ENCODE peak calls at places on chromosomes 16 and 17, in ten cellular contexts. X is right lobe of liver, Z is heart left ventricle, D is heart right ventricle, P is mucosa of descending colon, L is A549, G is Peyer's patch, O is uterus, V is GM23338, H is keratinocyte. R is an unnamed sample.

GRCh38 chr16:10408824-10409381 is 23.0 kb downstream of the ATF7IP2 start:
- DNase-seq in X (no peak), Z (no peak), D (no peak), P (no peak), L (peak; percentile 49), G (no peak), O (no peak), V (peak; percentile 38), H (no peak), R (no peak)

GRCh38 chr17:80892900-80893603 is 98.6 kb upstream of the CHMP6 start:
- DNase-seq in X (no peak), Z (peak; percentile 40), D (no peak), P (no peak), L (peak; percentile 41), G (no peak), O (no peak), V (no peak), H (peak; percentile 97), R (no peak)

GRCh38 chr16:86865866-86866675 is 287.7 kb downstream of the FOXL1 start:
- DNase-seq in X (no peak), Z (peak; percentile 92), D (peak; percentile 84), P (no peak), L (no peak), G (peak; percentile 13), O (no peak), V (no peak), H (no peak), R (peak; percentile 22)

GRCh38 chr17:50464121-50464520 is 4.6 kb downstream of the CHAD start:
- DNase-seq in X (no peak), Z (no peak), D (no peak), P (peak; percentile 19), L (no peak), G (no peak), O (no peak), V (no peak), H (no peak), R (no peak)

GRCh38 chr17:14225153-14226004 is 11.3 kb downstream of the CDRT15 start:
- DNase-seq in X (no peak), Z (no peak), D (no peak), P (no peak), L (no peak), G (no peak), O (no peak), V (no peak), H (no peak), R (no peak)

GRCh38 chr16:86990451-86990850 is 326.7 kb downstream of the C16orf95 start:
- DNase-seq in X (no peak), Z (no peak), D (no peak), P (no peak), L (no peak), G (no peak), O (no peak), V (no peak), H (no peak), R (no peak)

GRCh38 chr16:22373662-22374310 is 633 bp downstream of the CDR2 start:
- DNase-seq in X (peak; percentile 74), Z (peak; percentile 48), D (peak; percentile 47), P (peak; percentile 75), L (no peak), G (peak; percentile 78), O (peak; percentile 52), V (peak; percentile 61), H (no peak), R (peak; percentile 77)

GRCh38 chr17:11366451-11366850 is 125.4 kb downstream of the SHISA6 start:
- DNase-seq in X (no peak), Z (no peak), D (no peak), P (no peak), L (no peak), G (no peak), O (no peak), V (no peak), H (no peak), R (no peak)

DNA sequence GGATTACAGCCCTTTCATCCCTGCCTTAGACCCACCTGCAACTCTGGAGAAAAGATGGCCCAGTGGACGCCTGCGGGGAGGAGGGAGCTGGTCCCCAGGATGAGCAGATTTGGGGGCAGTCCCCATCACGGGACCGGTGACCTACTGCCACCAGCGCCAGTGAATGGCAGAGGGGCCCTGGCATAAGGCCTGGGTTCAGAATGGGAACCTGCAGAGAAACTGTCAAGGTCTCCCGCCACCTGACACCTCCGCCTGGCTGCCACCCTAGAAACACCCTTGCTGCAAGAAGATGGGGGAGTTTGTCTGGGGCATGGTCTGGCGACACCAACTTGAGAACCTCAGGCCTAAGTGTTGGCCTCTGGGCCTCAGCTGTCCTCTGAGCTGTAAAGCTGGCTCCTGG is 335.7 kb downstream of the SEC14L1 start:
- DNase-seq in X (no peak), Z (no peak), D (no peak), P (no peak), L (no peak), G (no peak), O (no peak), V (no peak), H (no peak), R (no peak)
- H3K4me1 ChIP-seq in X (no peaks in the 10 kb centered on the region), Z (peaks cover 86% of the 10 kb centered on the region), D (peaks cover 66% of the 10 kb centered on the region), P (peaks cover 33% of the 10 kb centered on the region), L (peaks cover 53% of the 10 kb centered on the region), G (peaks cover 41% of the 10 kb centered on the region), O (peaks cover 79% of the 10 kb centered on the region), V (peaks cover 70% of the 10 kb centered on the region), H (peaks cover 75% of the 10 kb centered on the region), R (peaks cover 82% of the 10 kb centered on the region)

GRCh38 chr16:1610841-1611653 is 825 bp downstream of the IFT140 start:
- DNase-seq in X (no peak), Z (no peak), D (no peak), P (no peak), L (no peak), G (no peak), O (no peak), V (no peak), H (no peak), R (no peak)

GRCh38 chr16:1606774-1607173 is 5.1 kb downstream of the IFT140 start:
- DNase-seq in X (no peak), Z (no peak), D (no peak), P (no peak), L (no peak), G (no peak), O (no peak), V (no peak), H (no peak), R (no peak)

GRCh38 chr16:1613240-1613639 is 1.1 kb downstream of the CRAMP1 start:
- DNase-seq in X (no peak), Z (no peak), D (no peak), P (no peak), L (no peak), G (no peak), O (no peak), V (peak; percentile 32), H (no peak), R (no peak)

GRCh38 chr16:1612320-1613111 is at the start of gene CRAMP1:
- DNase-seq in X (no peak), Z (peak; percentile 40), D (peak; percentile 29), P (peak; percentile 69), L (peak; percentile 27), G (no peak), O (no peak), V (peak; percentile 29), H (no peak), R (no peak)

DNA sequence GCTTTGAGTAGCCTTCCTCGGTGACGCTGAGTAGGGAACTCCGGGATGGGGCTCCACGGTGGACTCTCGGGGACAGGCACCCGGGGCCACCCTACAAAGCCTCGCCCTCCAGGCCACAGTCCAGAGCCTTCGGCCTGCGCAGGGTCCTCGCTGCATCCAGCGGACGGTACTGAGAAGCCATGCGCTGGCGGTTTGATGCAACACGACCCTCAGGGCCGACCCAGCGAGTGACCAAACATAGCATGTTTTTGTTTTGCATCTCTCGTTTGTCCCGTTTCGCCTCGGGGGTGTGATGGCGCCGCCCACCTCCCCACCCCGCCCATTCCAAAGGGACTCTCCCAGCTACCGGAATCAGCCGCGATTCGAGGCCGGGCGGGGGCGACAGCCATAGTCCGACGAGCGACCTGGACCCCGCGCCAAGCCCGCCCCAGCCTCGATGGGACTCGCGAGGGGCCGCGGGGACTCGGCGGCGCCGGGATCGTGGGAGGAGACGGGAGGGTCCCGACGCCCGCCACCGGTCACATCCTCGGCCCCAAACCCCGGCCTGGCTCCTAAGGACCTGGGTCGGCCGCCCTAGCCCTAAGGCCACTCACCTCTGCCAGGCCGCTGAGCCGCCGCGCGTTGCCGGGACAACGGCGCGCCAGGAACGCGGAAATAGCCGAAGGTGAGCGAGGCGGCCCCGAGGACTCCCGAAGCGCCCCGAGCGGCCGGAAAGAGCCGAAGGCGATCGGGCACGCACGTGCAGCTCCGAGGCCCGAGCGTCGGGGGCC is 1.6 kb downstream of the IFT140 start:
- DNase-seq in X (peak; percentile 87), Z (peak; percentile 85), D (peak; percentile 93), P (peak; percentile 92), L (peak; percentile 92), G (peak; percentile 96), O (peak; percentile 92), V (peak; percentile 95), H (peak; percentile 23), R (peak; percentile 94)
- TF ChIP-seq CTCF in X (no peak), Z (no peak), D (no peak), P (no peak), L (peak; percentile 8), G (no peak), O (no peak), V (peak; percentile 9), H (no peak), R (no peak)

DNA sequence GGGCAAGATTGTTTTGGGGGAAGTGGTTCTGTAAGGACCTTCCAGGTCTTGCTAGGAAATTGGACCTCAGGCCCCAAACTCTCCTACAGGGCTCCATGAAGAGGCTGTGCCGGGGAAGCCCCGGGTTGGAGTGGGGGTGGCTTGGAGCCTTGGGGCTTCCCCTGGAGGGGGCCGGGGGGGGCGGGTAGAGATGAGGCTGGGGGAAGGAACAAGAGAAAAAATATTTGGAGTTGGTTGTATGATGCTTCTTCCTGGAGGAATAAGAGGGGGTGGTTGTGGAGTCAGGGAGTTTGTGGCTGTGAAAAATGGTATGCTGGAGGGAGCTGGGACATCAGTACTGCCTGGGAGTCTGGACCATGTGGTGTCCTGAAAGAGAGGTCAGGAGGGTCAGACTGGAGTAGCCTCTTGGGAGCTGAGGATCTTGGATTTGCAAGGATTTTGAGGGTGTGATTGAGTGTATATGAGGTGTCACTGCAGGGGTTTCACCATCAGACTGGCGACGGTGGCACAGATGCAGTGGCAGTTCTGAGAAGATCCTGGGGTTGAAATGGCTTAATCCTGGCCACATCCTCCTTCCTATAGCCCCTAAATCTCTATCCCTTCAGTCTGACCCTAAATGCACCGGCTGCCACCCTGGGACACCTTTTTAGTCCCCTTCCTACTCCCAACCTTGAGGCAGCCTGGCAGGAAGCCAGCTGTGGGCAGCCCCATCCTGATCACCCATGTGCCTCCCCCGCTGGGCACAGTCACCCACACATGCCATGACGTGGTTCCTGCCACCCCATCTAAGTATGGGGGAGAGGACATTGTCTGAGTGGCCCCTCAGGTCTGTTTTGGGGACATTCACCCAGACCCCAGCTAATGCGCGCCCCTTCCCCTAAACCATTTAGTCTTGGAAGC is 10.9 kb downstream of the RARA start:
- DNase-seq in X (no peak), Z (peak; percentile 55), D (peak; percentile 54), P (peak; percentile 90), L (no peak), G (peak; percentile 51), O (peak; percentile 48), V (no peak), H (no peak), R (peak; percentile 85)
- H3K4me1 ChIP-seq in X (peaks cover 10% of the 10 kb centered on the region), Z (peaks cover 93% of the 10 kb centered on the region), D (peaks cover 81% of the 10 kb centered on the region), P (peaks cover 55% of the 10 kb centered on the region), L (peaks cover 87% of the 10 kb centered on the region), G (peaks cover 37% of the 10 kb centered on the region), O (peaks cover 54% of the 10 kb centered on the region), V (peaks cover 28% of the 10 kb centered on the region), H (peaks cover 77% of the 10 kb centered on the region), R (peaks cover 74% of the 10 kb centered on the region)

DNA sequence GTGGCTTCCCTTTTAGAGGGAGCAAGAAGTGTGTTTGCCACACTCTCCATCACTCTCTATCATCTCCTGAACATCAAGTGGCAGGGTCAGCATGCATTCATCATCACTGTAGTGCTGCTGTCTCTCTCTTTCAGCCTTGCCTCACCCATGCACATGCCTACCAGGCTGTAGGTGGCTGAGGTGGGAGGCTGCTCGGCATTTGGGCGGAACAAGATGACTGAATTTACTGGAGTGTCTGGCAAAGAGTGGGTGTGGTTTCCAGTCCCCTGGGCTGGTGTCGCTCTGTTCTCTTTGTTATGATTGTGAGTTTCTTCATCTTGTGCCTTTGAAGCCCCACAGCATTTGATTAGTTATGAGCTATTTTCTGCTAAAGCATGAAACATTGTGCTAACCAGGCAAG is 541.9 kb upstream of the EEF2KMT start:
- DNase-seq in X (no peak), Z (no peak), D (no peak), P (no peak), L (no peak), G (no peak), O (no peak), V (no peak), H (no peak), R (no peak)
- TF ChIP-seq CTCF in X (no peak), Z (no peak), D (no peak), P (no peak), L (no peak), G (no peak), O (no peak), V (no peak), H (no peak), R (no peak)